ENCODE peak calls at places on chromosomes 7 and 10, in five cellular contexts. I is astrocyte; N is dorsolateral prefrontal cortex; A is CD8-positive, alpha-beta T cell; H is coronary artery. T is an unnamed sample.

GRCh38 chr7:47373871-47374451 is 207.9 kb downstream of the TNS3 start:
- DNase-seq in A (no peak), H (no peak), N (peak; percentile 16), I (no peak), T (no peak)

GRCh38 chr10:75487087-75487784 is 55.8 kb downstream of the LRMDA start:
- DNase-seq in A (no peak), H (no peak), I (peak; percentile 68), N (no peak), T (no peak)

GRCh38 chr7:88040694-88041093 is 106.6 kb downstream of the ADAM22 start:
- DNase-seq in I (peak; percentile 78), A (no peak), N (no peak), H (no peak), T (no peak)

GRCh38 chr7:5001003-5001402 is 42.0 kb upstream of the MMD2 start:
- DNase-seq in A (no peak), H (no peak), I (no peak), N (no peak), T (no peak)

GRCh38 chr10:96858038-96858705 is 26.1 kb downstream of the LCOR start:
- DNase-seq in N (no peak), A (no peak), H (no peak), I (peak; percentile 65), T (no peak)

GRCh38 chr10:34743804-34744203 is 71.3 kb downstream of the PARD3 start:
- DNase-seq in I (peak; percentile 47), A (no peak), N (no peak), H (no peak), T (no peak)

GRCh38 chr10:132447446-132448247 is 50.6 kb downstream of the PWWP2B start:
- DNase-seq in I (peak; percentile 88), H (no peak), A (peak; percentile 67), N (no peak), T (no peak)

GRCh38 chr10:99304027-99304856 is 24.9 kb upstream of the CNNM1 start:
- DNase-seq in I (no peak), A (no peak), H (no peak), N (no peak), T (no peak)

GRCh38 chr7:512146-512510 is 7.5 kb downstream of the PDGFA start:
- DNase-seq in I (no peak), H (no peak), A (no peak), N (no peak), T (no peak)

GRCh38 chr7:130363156-130363847 is 17.0 kb upstream of the CPA1 start:
- DNase-seq in A (no peak), N (no peak), H (no peak), I (peak; percentile 100), T (no peak)

GRCh38 chr7:67738958-67739357 is 742.3 kb downstream of the TYW1 start:
- DNase-seq in I (no peak), N (no peak), A (no peak), H (no peak), T (peak; percentile 91)

DNA sequence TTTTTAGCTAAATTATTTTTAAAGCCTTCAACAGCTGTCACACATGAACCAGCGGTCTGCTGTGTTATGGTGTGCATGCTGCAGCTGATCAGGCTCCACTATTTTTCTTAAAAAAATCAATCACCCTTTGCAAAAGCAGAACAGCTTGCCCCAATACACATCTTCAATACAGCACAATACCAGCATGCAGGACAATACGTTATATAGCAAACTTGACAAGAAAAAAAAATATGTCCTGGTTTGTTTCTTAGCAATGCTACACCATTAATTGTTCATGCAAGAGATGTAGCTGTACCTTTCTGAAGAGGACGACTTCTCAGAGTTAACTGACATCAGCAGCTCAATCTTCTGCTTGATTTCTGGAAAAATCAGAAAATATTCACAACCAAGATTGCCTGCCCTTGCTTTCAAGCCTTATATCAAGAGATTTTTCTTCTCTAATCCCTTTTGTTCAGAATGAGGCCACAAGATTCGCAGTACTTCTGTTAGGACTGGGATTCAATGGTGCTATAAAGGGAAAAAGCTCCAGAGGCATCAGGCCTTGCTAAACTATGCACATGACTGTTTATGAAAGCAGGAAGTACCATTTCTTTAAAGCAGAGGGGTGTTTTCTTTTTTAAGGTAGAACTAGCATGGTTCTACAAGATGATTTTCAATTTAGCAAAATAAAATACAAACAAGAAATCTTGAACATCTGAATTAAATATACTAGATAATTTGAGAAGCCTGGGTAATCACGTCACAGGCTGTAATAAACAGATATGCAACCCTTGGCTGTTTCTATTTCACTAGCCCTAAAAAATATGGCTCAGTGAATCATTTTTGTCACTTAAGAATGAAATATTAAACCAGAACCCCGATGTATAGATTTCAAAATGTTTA is 120.0 kb downstream of the SRPK2 start:
- DNase-seq in I (peak; percentile 70), A (no peak), N (no peak), H (no peak), T (peak; percentile 65)
- H3K4me3 ChIP-seq in I (peak overlapping the region; percentile 42), A (peak overlapping the region; percentile 44), N (peak overlapping the region; percentile 86), H (peak overlapping the region; percentile 68), T (peak overlapping the region; percentile 93)

GRCh38 chr10:79295593-79295992 is 51.7 kb upstream of the PPIF start:
- DNase-seq in N (no peak), A (no peak), H (no peak), I (no peak), T (no peak)

GRCh38 chr10:79296431-79296830 is 50.8 kb upstream of the PPIF start:
- DNase-seq in H (no peak), I (no peak), N (no peak), A (no peak), T (no peak)

GRCh38 chr10:79300711-79301110 is 46.6 kb upstream of the PPIF start:
- DNase-seq in H (no peak), A (no peak), I (no peak), N (no peak), T (no peak)

GRCh38 chr10:79299397-79300370 is 47.6 kb upstream of the PPIF start:
- DNase-seq in I (peak; percentile 85), A (no peak), H (no peak), N (no peak), T (no peak)

DNA sequence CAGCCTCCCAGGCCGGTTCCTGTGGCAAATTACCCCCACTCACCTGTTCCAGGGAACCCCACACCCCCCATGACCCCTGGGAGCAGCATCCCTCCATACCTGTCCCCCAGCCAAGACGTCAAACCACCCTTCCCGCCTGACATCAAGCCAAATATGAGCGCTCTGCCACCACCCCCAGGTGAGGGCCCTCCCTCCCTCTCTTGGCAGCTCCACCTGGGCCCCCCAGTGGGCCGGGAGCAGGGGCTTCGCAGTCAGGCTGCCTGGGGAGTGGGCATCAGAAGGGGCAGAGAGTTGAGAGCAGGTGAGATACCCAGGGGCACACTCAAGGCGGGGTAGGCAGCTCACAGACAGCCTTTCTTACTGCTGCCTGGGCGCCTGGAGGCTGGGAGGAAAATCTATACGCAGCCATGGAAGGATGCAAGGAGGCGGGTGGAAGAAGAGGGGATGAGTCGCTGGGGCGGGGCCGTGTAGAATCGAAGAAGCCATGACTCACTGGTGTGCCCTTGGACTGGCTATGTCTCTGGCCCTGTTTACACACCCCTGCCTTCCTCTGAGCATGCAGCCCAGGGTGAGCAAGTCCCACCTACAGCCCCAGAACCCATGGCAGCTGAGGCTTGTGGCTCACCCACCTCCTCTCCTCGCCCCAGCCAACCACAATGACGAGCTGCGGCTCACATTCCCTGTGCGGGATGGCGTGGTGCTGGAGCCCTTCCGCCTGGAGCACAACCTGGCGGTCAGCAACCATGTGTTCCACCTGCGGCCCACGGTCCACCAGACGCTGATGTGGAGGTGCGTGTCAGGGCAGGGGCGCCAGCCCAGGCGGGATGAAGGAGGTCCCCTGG is 48.6 kb upstream of the PPIF start:
- DNase-seq in H (no peak), N (no peak), I (peak; percentile 99), A (no peak), T (no peak)
- H3K27ac ChIP-seq in H (peak overlapping the region; percentile 80), N (peak overlapping the region; percentile 69), I (peak overlapping the region; percentile 90), A (no peak overlapping the region), T (no peak overlapping the region)

DNA sequence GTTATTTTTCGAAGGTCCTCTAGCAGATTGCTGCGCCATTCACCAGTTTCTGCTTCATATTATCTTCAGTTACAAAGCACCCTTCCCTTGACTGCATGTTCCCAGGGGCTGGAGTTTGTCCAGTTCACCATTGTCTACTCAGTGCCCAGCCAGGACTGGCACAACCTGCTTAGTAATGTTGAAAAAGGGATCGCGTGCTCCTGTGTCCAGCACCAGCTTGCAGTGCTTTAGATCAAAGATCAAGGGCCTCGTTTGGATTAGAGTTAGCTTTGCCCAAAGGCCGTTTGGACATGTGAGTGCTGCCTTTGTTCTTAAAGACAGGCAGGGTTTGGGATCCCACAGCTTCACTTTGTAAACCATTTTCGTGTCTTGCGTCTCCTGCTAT is 867 bp downstream of the ATP6V0E2 start:
- DNase-seq in N (no peak), A (no peak), H (no peak), I (no peak), T (no peak)
- H3K4me3 ChIP-seq in N (peak overlapping the region; percentile 96), A (peak overlapping the region; percentile 80), H (peak overlapping the region; percentile 86), I (no peak overlapping the region), T (peak overlapping the region; percentile 96)

GRCh38 chr7:123715793-123716192 is 33.0 kb downstream of the WASL start:
- DNase-seq in A (no peak), H (no peak), N (no peak), I (no peak), T (no peak)

GRCh38 chr7:123717689-123718088 is 31.1 kb downstream of the WASL start:
- DNase-seq in I (no peak), N (no peak), A (no peak), H (no peak), T (no peak)

GRCh38 chr7:123716877-123717276 is 31.9 kb downstream of the WASL start:
- DNase-seq in N (no peak), A (no peak), H (no peak), I (no peak), T (no peak)

GRCh38 chr7:123714296-123715080 is 34.3 kb downstream of the WASL start:
- DNase-seq in I (peak; percentile 24), H (no peak), N (no peak), A (no peak), T (no peak)

GRCh38 chr7:123715198-123715597 is 33.6 kb downstream of the WASL start:
- DNase-seq in H (no peak), N (no peak), A (no peak), I (no peak), T (no peak)
- H3K27ac ChIP-seq in H (no peak overlapping the region), N (no peak overlapping the region), A (no peak overlapping the region), I (no peak overlapping the region), T (no peak overlapping the region)

GRCh38 chr7:151380199-151381082 is 29.4 kb downstream of the WDR86 start:
- DNase-seq in A (no peak), N (peak; percentile 31), H (no peak), I (no peak), T (no peak)
- H3K4me3 ChIP-seq in A (no peak overlapping the region), N (peak overlapping the region; percentile 53), H (no peak overlapping the region), I (no peak overlapping the region), T (no peak overlapping the region)

T was measured in SK-N-MC.